ENCODE peak calls at places on chromosomes 1 and 21, in nine cellular contexts. Z is Panc1, L is vagina, K is GM23338, U is endothelial cell of umbilical vein, O is K562, M is transverse colon, A is SK-N-SH, N is sigmoid colon. H is an unnamed sample.

GRCh38 chr1:206803221-206803730 is 31.0 kb upstream of the IL10 start:
- DNase-seq in L (no peak), Z (no peak), K (no peak), M (peak; percentile 60), U (no peak), O (no peak), N (no peak), A (no peak), H (peak; percentile 33)

GRCh38 chr1:15000030-15000429 is 153.5 kb upstream of the TMEM51 start:
- DNase-seq in Z (no peak), O (no peak), A (no peak), K (no peak), M (no peak), U (no peak), L (no peak), N (no peak), H (no peak)

GRCh38 chr1:56525463-56526155 is 53.8 kb downstream of the PLPP3 start:
- DNase-seq in O (no peak), K (no peak), U (no peak), Z (no peak), L (no peak), A (no peak), N (no peak), M (peak; percentile 27), H (no peak)

GRCh38 chr1:230079211-230079590 is 12.2 kb downstream of the GALNT2 start:
- DNase-seq in K (no peak), L (no peak), M (no peak), A (no peak), Z (no peak), N (no peak), O (no peak), U (no peak), H (no peak)

GRCh38 chr21:43004926-43005325 is 30.6 kb downstream of the PKNOX1 start:
- DNase-seq in O (no peak), A (no peak), K (no peak), M (no peak), L (no peak), N (no peak), U (no peak), Z (no peak), H (no peak)

GRCh38 chr1:170487503-170487902 is 44.5 kb upstream of the GORAB start:
- DNase-seq in U (no peak), Z (no peak), N (no peak), K (peak; percentile 45), A (no peak), O (no peak), M (no peak), L (no peak), H (no peak)

GRCh38 chr21:43190544-43191340 is 21.9 kb downstream of the CRYAA start:
- DNase-seq in N (peak; percentile 45), K (no peak), L (peak; percentile 62), U (no peak), A (no peak), Z (no peak), M (no peak), O (no peak), H (peak; percentile 15)

GRCh38 chr1:246784621-246785535 is 60.7 kb downstream of the SCCPDH start:
- DNase-seq in O (no peak), M (no peak), Z (no peak), N (no peak), L (no peak), K (no peak), A (no peak), U (peak; percentile 77), H (no peak)

GRCh38 chr1:184487561-184488200 is 100.9 kb downstream of the C1orf21 start:
- DNase-seq in U (no peak), M (no peak), O (no peak), L (no peak), N (no peak), A (no peak), K (no peak), Z (no peak), H (no peak)

GRCh38 chr1:184489908-184490307 is 103.1 kb downstream of the C1orf21 start:
- DNase-seq in K (no peak), M (no peak), U (no peak), O (no peak), L (no peak), Z (no peak), A (peak; percentile 25), N (no peak), H (no peak)

GRCh38 chr1:184483101-184483813 is 96.4 kb downstream of the C1orf21 start:
- DNase-seq in A (no peak), L (no peak), M (peak; percentile 38), O (no peak), Z (no peak), K (no peak), U (peak; percentile 22), N (peak; percentile 88), H (peak; percentile 47)

GRCh38 chr1:184486761-184487445 is 100.1 kb downstream of the C1orf21 start:
- DNase-seq in O (no peak), L (no peak), U (no peak), A (no peak), Z (no peak), M (no peak), N (no peak), K (peak; percentile 54), H (no peak)

DNA sequence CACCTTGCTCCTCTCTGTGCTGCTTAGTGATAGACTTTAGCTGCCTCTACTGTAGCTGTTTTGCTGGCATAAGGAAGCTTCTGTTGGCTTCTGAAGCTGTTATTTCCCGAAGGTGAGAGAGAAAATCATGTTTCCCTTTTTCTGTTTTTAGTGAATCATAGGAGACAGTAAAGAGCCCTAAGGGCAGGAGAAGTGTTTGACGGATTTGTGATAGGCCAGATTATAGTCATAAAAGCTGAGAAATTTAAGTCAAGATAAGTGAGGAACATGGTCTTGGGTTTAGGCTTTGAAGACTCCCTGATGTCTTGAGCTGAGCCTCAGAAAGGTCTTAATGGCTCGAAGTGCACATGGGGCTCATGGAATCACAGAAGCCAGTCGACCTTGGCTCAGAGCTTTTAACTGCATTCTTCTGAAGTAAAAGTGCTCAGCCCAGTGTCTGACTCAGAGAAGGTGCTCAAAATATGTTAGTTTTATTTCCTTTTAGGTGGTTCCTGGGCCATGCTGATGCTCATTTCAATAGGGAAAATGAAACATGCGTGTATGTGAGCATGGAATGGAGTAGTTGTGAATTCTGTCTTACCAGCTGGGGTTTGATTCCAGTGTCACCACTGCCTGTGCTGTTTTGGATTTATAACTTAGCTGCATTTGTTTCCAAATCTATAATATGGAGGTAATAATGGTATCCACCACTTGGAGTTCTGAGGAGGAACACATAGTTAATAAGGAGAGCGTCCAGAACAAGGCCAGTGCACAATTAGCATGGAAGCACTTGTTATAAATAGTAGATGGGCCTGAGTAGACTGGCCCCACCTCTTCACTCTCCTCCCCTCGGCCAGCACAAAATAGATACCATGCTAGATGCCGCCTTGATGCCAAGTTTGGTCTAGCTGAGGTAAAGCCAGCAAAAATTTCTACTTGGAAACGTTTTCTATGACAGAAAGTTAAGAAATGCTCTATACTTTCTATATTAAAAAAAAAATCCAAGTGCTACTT is 99.2 kb downstream of the C1orf21 start:
- DNase-seq in A (no peak), L (no peak), M (no peak), Z (no peak), U (no peak), K (no peak), N (no peak), O (no peak), H (no peak)
- H3K4me1 ChIP-seq in A (peaks cover 26% of the 10 kb centered on the region), L (peaks cover 77% of the 10 kb centered on the region), M (peaks cover 74% of the 10 kb centered on the region), Z (no peaks in the 10 kb centered on the region), U (no peaks in the 10 kb centered on the region), K (peaks cover 44% of the 10 kb centered on the region), N (peaks cover 77% of the 10 kb centered on the region), O (no peaks in the 10 kb centered on the region), H (peaks cover 15% of the 10 kb centered on the region)

DNA sequence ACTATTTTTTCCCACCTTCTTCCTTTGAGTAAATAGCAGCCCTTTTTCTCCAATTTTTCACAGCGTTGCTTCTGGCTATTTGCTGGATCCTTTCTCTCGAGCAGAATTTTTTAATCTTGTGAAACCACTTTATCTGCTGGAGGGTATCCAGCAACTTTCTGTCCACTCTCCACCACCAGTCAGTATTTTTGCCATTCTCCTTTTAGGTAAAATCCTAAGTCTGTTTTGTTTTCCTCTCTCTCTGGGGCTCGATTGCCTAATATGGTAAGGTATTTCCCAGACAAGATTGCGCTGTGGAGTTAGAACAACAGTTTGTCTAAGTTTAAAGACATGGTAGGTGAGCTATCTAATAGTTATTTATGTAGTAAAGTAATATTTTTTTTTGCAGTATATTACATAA is 156.9 kb downstream of the PPP1R12B start:
- DNase-seq in Z (no peak), A (peak; percentile 0), M (no peak), U (peak; percentile 30), K (peak; percentile 64), N (no peak), L (no peak), O (no peak), H (no peak)
- TF ChIP-seq POLR2AphosphoS5 in Z (no peak), A (no peak), M (no peak), U (no peak), K (no peak), N (no peak), L (no peak), O (no peak), H (peak; percentile 9)

GRCh38 chr1:117092594-117092993 is 29.0 kb downstream of the TRIM45 start:
- DNase-seq in O (no peak), M (no peak), A (no peak), Z (no peak), N (no peak), U (no peak), K (no peak), L (no peak), H (no peak)

GRCh38 chr1:117093870-117094621 is 27.5 kb downstream of the TRIM45 start:
- DNase-seq in M (no peak), U (peak; percentile 90), K (peak; percentile 61), L (no peak), N (no peak), A (peak; percentile 23), Z (no peak), O (peak; percentile 66), H (no peak)

GRCh38 chr1:117096871-117097842 is 24.4 kb downstream of the TRIM45 start:
- DNase-seq in N (no peak), K (no peak), O (no peak), A (no peak), U (peak; percentile 44), Z (no peak), L (no peak), M (no peak), H (no peak)

GRCh38 chr1:117095237-117095636 is 26.3 kb downstream of the TRIM45 start:
- DNase-seq in N (no peak), U (peak; percentile 53), L (no peak), K (no peak), M (no peak), O (no peak), A (no peak), Z (no peak), H (no peak)

DNA sequence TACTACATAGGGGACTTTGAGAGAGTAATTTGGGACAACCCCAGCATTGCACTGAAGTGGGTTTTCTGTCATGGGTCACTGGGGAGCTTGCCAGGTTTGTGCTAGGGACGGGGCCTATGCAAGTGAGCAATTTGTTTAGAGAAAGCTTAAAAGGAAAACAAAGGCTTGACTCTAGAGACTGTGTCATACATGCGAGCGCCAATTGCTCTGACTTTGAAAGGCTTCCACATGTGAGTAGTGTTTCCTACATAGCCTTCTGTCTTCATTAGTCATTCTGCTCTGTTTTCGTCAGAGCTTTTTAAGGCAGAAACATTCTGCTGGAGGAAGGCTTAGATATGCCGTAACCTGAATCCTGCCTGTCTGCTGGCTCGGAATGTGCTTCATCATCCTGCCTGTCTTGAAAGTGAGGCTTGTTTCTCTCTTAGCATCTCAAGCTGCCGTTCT is 28.4 kb downstream of the TRIM45 start:
- DNase-seq in A (no peak), K (peak; percentile 69), N (peak; percentile 83), O (peak; percentile 35), L (peak; percentile 90), M (peak; percentile 41), U (peak; percentile 96), Z (no peak), H (no peak)
- H3K27ac ChIP-seq in A (peak overlapping the region; percentile 98), K (peak overlapping the region; percentile 92), N (peak overlapping the region; percentile 74), O (peak overlapping the region; percentile 83), L (peak overlapping the region; percentile 68), M (peak overlapping the region; percentile 53), U (peak overlapping the region; percentile 99), Z (no peak overlapping the region), H (no peak overlapping the region)

GRCh38 chr1:118317836-118318614 is 133.0 kb upstream of the SPAG17 start:
- DNase-seq in M (no peak), K (peak; percentile 42), N (no peak), U (no peak), O (no peak), Z (no peak), L (no peak), A (no peak), H (no peak)
- H3K4me1 ChIP-seq in M (no peaks in the 10 kb centered on the region), K (no peaks in the 10 kb centered on the region), N (no peaks in the 10 kb centered on the region), U (no peaks in the 10 kb centered on the region), O (no peaks in the 10 kb centered on the region), Z (no peaks in the 10 kb centered on the region), L (no peaks in the 10 kb centered on the region), A (no peaks in the 10 kb centered on the region), H (no peaks in the 10 kb centered on the region)

H was measured in breast epithelium.